ENCODE peak calls at places on chromosomes 4 and X, in four cellular contexts. Y is keratinocyte, R is neuronal stem cell, T is AG04450. Q is an unnamed sample.

GRCh38 chr4:182212211-182212761 is 30.9 kb upstream of the TENM3 start:
- DNase-seq in Y (no peak), R (peak; percentile 24), T (no peak), Q (no peak)

GRCh38 chr4:78214078-78214477 is 157.0 kb downstream of the FRAS1 start:
- DNase-seq in Y (no peak), R (no peak), T (no peak), Q (no peak)

GRCh38 chrX:1727531-1728027 is 112.7 kb downstream of the ASMT start:
- DNase-seq in Y (no peak), R (peak; percentile 11), T (no peak), Q (peak; percentile 36)

GRCh38 chr4:138406881-138407280 is 164.7 kb upstream of the SLC7A11 start:
- DNase-seq in Y (no peak), R (no peak), T (no peak), Q (no peak)

GRCh38 chr4:26213317-26213716 is 107.5 kb upstream of the RBPJ start:
- DNase-seq in Y (no peak), R (no peak), T (no peak), Q (no peak)

GRCh38 chr4:128590773-128591172 is 218.7 kb upstream of the JADE1 start:
- DNase-seq in Y (no peak), R (no peak), T (no peak), Q (no peak)

GRCh38 chr4:177222776-177223175 is 86.9 kb upstream of the NEIL3 start:
- DNase-seq in Y (no peak), R (no peak), T (no peak), Q (no peak)

GRCh38 chr4:28444886-28445496 is 1584.3 kb downstream of the STIM2 start:
- DNase-seq in Y (no peak), R (no peak), T (no peak), Q (no peak)

GRCh38 chrX:151713859-151714258 is 2.0 kb upstream of the FATE1 start:
- DNase-seq in Y (no peak), R (no peak), T (no peak), Q (no peak)

GRCh38 chr4:6150046-6150735 is 50.2 kb downstream of the JAKMIP1 start:
- DNase-seq in Y (no peak), R (no peak), T (no peak), Q (no peak)

GRCh38 chr4:76634239-76634638 is 199.2 kb downstream of the SHROOM3 start:
- DNase-seq in Y (no peak), R (no peak), T (peak; percentile 16), Q (peak; percentile 41)

GRCh38 chrX:43717161-43717560 is 61.1 kb downstream of the MAOA start:
- DNase-seq in Y (peak; percentile 67), R (no peak), T (no peak), Q (peak; percentile 2)

GRCh38 chrX:147376601-147377387 is 534.9 kb upstream of the FMR1 start:
- DNase-seq in Y (no peak), R (no peak), T (no peak), Q (no peak)

GRCh38 chr4:24278693-24279092 is 305.7 kb downstream of the DHX15 start:
- DNase-seq in Y (no peak), R (no peak), T (no peak), Q (no peak)

GRCh38 chrX:94831364-94831763 is 1157.4 kb downstream of the FAM133A start:
- DNase-seq in Y (no peak), R (no peak), T (no peak), Q (no peak)

GRCh38 chr4:10173039-10173753 is 56.6 kb upstream of the WDR1 start:
- DNase-seq in Y (no peak), R (no peak), T (no peak), Q (peak; percentile 50)

GRCh38 chrX:50081282-50081955 is 119.4 kb downstream of the AKAP4 start:
- DNase-seq in Y (no peak), R (no peak), T (no peak), Q (no peak)

GRCh38 chr4:40046311-40046980 is 10.2 kb upstream of the N4BP2 start:
- DNase-seq in Y (no peak), R (no peak), T (peak; percentile 6), Q (no peak)

GRCh38 chr4:140071806-140072205 is 82.2 kb downstream of the MAML3 start:
- DNase-seq in Y (no peak), R (no peak), T (no peak), Q (no peak)

GRCh38 chrX:133959972-133960371 is 25.4 kb downstream of the GPC3 start:
- DNase-seq in Y (no peak), R (no peak), T (no peak), Q (no peak)

GRCh38 chrX:133958997-133959688 is 26.3 kb downstream of the GPC3 start:
- DNase-seq in Y (no peak), R (no peak), T (no peak), Q (no peak)

GRCh38 chrX:133956570-133957340 is 28.6 kb downstream of the GPC3 start:
- DNase-seq in Y (no peak), R (no peak), T (no peak), Q (no peak)

GRCh38 chrX:133965321-133965720 is 20.1 kb downstream of the GPC3 start:
- DNase-seq in Y (no peak), R (no peak), T (no peak), Q (no peak)

GRCh38 chrX:133961046-133961445 is 24.3 kb downstream of the GPC3 start:
- DNase-seq in Y (no peak), R (no peak), T (no peak), Q (no peak)
- H3K27ac ChIP-seq in Y (no peak overlapping the region), R (no peak overlapping the region), T (no peak overlapping the region), Q (no peak overlapping the region)

DNA sequence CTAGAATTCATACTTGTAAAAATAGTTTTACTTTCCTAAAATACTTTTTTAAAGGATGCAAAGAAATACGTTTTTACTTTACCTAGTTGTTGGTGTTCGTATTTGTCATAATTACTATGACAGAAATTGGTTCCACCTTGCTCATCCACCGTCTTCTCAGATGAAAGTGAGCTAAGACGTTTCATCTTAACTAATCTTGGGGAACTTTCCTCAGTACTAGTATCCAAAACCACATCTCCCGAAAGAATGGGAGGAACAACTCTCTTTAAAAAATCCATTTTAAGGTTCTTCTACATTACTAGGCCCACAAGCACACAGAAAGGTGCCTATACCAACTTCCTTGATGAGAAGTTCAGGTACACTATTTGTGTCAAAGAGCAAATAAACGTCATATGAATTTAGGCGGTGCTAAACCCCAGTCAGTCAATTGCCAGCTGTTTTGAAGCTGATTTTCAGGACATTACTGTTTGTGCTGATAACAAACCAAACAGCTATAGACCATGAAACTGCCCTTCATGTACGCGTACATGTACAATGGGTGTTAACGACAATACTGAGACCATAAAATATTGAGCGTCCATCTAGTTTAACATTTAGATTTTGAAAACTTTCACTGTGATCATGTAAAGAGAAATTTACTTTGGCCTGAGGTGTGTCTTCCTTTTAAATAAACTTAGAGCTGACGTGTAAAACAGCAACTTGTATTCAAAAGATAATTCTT is 99.1 kb downstream of the FRYL start:
- DNase-seq in Y (no peak), R (no peak), T (no peak), Q (no peak)
- H3K27ac ChIP-seq in Y (no peak overlapping the region), R (no peak overlapping the region), T (no peak overlapping the region), Q (no peak overlapping the region)

GRCh38 chr4:185396724-185397402 is at the start of gene ANKRD37:
- DNase-seq in Y (no peak), R (no peak), T (no peak), Q (no peak)

GRCh38 chr4:185394568-185395254 is 1.0 kb downstream of the LRP2BP start:
- DNase-seq in Y (no peak), R (no peak), T (no peak), Q (no peak)

GRCh38 chr4:185395255-185395955 is at the start of gene LRP2BP:
- DNase-seq in Y (no peak), R (no peak), T (no peak), Q (peak; percentile 70)

GRCh38 chr4:185398618-185399017 is 2.0 kb downstream of the ANKRD37 start:
- DNase-seq in Y (no peak), R (no peak), T (no peak), Q (no peak)

DNA sequence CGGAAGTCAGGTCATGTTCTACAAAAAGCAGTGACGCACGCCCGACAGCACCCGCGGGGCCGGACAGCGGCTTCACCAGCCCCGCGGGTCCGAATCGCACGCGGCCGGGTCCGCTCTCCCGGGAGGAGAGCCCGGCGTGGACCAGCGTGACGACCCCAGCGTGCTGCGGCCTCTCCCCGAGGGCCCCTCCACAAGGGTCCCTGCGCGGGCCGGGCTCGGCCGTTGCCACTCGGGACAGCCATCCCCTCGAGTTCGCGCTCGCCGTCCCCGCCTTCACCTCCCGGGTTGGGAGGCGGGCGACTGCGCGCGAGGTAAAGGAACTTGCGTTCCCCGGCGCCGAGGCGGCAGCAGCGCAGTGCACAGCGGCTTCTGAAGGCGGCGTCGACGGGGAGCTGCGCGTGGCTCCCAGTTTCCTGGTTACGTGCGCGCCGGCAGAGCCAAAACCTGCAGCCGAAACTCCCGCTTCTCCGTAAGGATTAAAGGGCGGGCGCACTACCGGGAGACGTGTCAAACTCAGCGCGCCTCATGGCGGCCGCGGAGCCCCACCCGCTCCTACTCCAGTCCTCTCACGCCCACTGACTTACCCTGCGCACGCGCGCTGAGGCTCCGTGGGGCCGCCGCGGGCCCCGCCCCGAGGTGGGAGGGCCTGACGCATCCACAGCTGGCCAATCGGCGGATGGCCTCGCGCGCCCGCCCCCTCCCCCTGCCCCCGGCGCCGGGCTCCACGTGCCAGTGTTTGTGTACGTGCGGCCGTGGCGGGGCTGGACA is 416 bp upstream of the LRP2BP start:
- DNase-seq in Y (peak; percentile 70), R (peak; percentile 96), T (peak; percentile 91), Q (peak; percentile 97)
- H3K27ac ChIP-seq in Y (peak overlapping the region; percentile 93), R (peak overlapping the region; percentile 83), T (peak overlapping the region; percentile 93), Q (peak overlapping the region; percentile 98)

GRCh38 chr4:41538887-41539498 is 1.0 kb downstream of the LIMCH1 start:
- DNase-seq in Y (no peak), R (no peak), T (no peak), Q (no peak)

GRCh38 chr4:41541697-41542096 is 3.7 kb downstream of the LIMCH1 start:
- DNase-seq in Y (no peak), R (no peak), T (no peak), Q (no peak)

GRCh38 chr4:41538017-41538733 is at the start of gene LIMCH1:
- DNase-seq in Y (no peak), R (no peak), T (no peak), Q (no peak)

GRCh38 chr4:41540687-41541086 is 2.7 kb downstream of the LIMCH1 start:
- DNase-seq in Y (no peak), R (no peak), T (no peak), Q (no peak)

DNA sequence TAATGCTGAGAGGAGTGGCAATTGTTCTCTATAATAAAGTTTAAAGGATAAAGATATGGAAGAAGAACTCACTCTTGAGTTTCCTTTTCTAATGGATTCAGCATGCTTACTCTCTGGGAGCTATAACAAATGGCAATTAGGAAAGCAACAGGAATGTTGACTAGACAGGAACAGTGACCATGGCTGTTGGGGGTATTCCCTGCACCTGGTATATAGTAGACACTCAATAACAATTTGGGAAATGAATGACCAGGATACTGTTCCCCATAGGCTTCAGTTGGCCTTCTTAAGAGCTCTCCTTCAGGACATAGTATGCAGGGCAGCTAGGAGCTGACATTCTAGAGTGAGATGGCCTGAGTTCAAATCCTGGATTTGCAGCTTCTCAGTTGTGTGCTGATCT is 1.8 kb downstream of the LIMCH1 start:
- DNase-seq in Y (no peak), R (no peak), T (no peak), Q (no peak)
- H3K27ac ChIP-seq in Y (no peak overlapping the region), R (no peak overlapping the region), T (no peak overlapping the region), Q (no peak overlapping the region)

GRCh38 chr4:113603926-113604325 is 157.6 kb downstream of the CAMK2D start:
- DNase-seq in Y (no peak), R (no peak), T (no peak), Q (no peak)
- H3K27ac ChIP-seq in Y (no peak overlapping the region), R (no peak overlapping the region), T (no peak overlapping the region), Q (no peak overlapping the region)

GRCh38 chr4:57097711-57098110 is 12.5 kb downstream of the IGFBP7 start:
- DNase-seq in Y (no peak), R (no peak), T (no peak), Q (no peak)
- H3K27ac ChIP-seq in Y (no peak overlapping the region), R (no peak overlapping the region), T (no peak overlapping the region), Q (no peak overlapping the region)

GRCh38 chr4:169202143-169202699 is 68.5 kb downstream of the SH3RF1 start:
- DNase-seq in Y (no peak), R (no peak), T (no peak), Q (no peak)
- H3K27ac ChIP-seq in Y (no peak overlapping the region), R (no peak overlapping the region), T (no peak overlapping the region), Q (no peak overlapping the region)

Q was measured in epithelial cell of prostate.